ENCODE peak calls at places on chromosomes 4 and X, in four cellular contexts. One of them, this sample, is unnamed.

GRCh38 chr4:83490876-83491450 is 6.1 kb upstream of the ABRAXAS1 start:
- DNase-seq in SK-N-SH: peak
- DNase-seq in K562: peak
- DNase-seq in sigmoid colon: no peak
- DNase-seq in this sample: no peak

GRCh38 chr4:15295421-15296162 is 132.2 kb upstream of the C1QTNF7 start:
- DNase-seq in sigmoid colon: no peak
- DNase-seq in K562: no peak
- DNase-seq in SK-N-SH: peak
- DNase-seq in this sample: no peak

GRCh38 chr4:11720292-11720691 is 291.6 kb upstream of the HS3ST1 start:
- DNase-seq in sigmoid colon: no peak
- DNase-seq in K562: no peak
- DNase-seq in SK-N-SH: peak
- DNase-seq in this sample: no peak

GRCh38 chr4:158295053-158295452 is 84.8 kb downstream of the TMEM144 start:
- DNase-seq in SK-N-SH: no peak
- DNase-seq in sigmoid colon: no peak
- DNase-seq in K562: no peak
- DNase-seq in this sample: no peak

GRCh38 chrX:121802881-121803412 is 755.5 kb downstream of the GLUD2 start:
- DNase-seq in SK-N-SH: no peak
- DNase-seq in sigmoid colon: no peak
- DNase-seq in K562: no peak
- DNase-seq in this sample: no peak

GRCh38 chr4:173152104-173152503 is 16.5 kb upstream of the GALNT7 start:
- DNase-seq in K562: no peak
- DNase-seq in SK-N-SH: no peak
- DNase-seq in sigmoid colon: no peak
- DNase-seq in this sample: no peak

GRCh38 chrX:133979641-133980230 is 5.7 kb downstream of the GPC3 start:
- DNase-seq in SK-N-SH: no peak
- DNase-seq in sigmoid colon: no peak
- DNase-seq in K562: no peak
- DNase-seq in this sample: no peak

GRCh38 chr4:150722908-150723362 is 141.0 kb downstream of the MAB21L2 start:
- DNase-seq in K562: no peak
- DNase-seq in SK-N-SH: no peak
- DNase-seq in sigmoid colon: peak
- DNase-seq in this sample: peak

GRCh38 chr4:71202703-71203102 is 136.1 kb upstream of the SLC4A4 start:
- DNase-seq in sigmoid colon: no peak
- DNase-seq in SK-N-SH: no peak
- DNase-seq in K562: no peak
- DNase-seq in this sample: no peak

GRCh38 chr4:88606832-88607231 is 14.6 kb downstream of the HERC3 start:
- DNase-seq in K562: no peak
- DNase-seq in sigmoid colon: no peak
- DNase-seq in SK-N-SH: no peak
- DNase-seq in this sample: no peak

GRCh38 chr4:172035573-172035972 is 222.4 kb downstream of the GALNTL6 start:
- DNase-seq in SK-N-SH: no peak
- DNase-seq in sigmoid colon: no peak
- DNase-seq in K562: no peak
- DNase-seq in this sample: no peak
- TF ChIP-seq EP300 in SK-N-SH: no peak
- TF ChIP-seq EP300 in sigmoid colon: no peak
- TF ChIP-seq EP300 in K562: no peak
- TF ChIP-seq EP300 in this sample: no peak

GRCh38 chr4:103024996-103025395 is 5.5 kb upstream of the SLC9B1 start:
- DNase-seq in SK-N-SH: no peak
- DNase-seq in sigmoid colon: no peak
- DNase-seq in K562: no peak
- DNase-seq in this sample: no peak

GRCh38 chr4:103021120-103021519 is 1.6 kb upstream of the SLC9B1 start:
- DNase-seq in SK-N-SH: no peak
- DNase-seq in sigmoid colon: no peak
- DNase-seq in K562: no peak
- DNase-seq in this sample: no peak

GRCh38 chr4:103018391-103019318 is 850 bp downstream of the SLC9B1 start:
- DNase-seq in K562: peak
- DNase-seq in sigmoid colon: peak
- DNase-seq in SK-N-SH: peak
- DNase-seq in this sample: peak

GRCh38 chr4:103019319-103020124 is at the start of gene SLC9B1:
- DNase-seq in sigmoid colon: peak
- DNase-seq in SK-N-SH: peak
- DNase-seq in K562: peak
- DNase-seq in this sample: peak
- TF ChIP-seq EP300 in sigmoid colon: peak
- TF ChIP-seq EP300 in SK-N-SH: no peak
- TF ChIP-seq EP300 in K562: peak
- TF ChIP-seq EP300 in this sample: peak

GRCh38 chr4:6799091-6799490 is 16.6 kb downstream of the KIAA0232 start:
- DNase-seq in K562: no peak
- DNase-seq in SK-N-SH: no peak
- DNase-seq in sigmoid colon: no peak
- DNase-seq in this sample: no peak

GRCh38 chr4:6794189-6794588 is 11.7 kb downstream of the KIAA0232 start:
- DNase-seq in sigmoid colon: no peak
- DNase-seq in SK-N-SH: no peak
- DNase-seq in K562: no peak
- DNase-seq in this sample: no peak

DNA sequence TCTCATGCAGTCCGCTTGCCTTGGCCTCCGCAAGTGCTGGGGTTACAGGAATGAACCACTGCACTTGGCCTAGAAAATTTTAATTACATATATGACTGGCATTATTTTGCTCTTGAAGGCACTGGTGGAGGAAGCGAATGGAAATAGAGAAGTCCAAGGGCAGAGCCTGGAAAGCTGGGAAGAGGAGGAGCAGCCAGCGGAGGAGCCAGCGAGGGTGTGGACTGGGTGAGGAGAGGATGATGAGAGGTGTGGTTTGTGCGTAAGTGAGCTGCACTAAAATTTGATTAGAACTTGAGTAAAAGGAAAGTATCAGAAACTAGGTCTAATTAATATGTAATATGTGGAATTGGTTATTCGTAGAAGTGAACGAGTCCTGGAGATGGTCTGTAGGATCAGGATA is 13.3 kb downstream of the KIAA0232 start:
- DNase-seq in SK-N-SH: no peak
- DNase-seq in sigmoid colon: no peak
- DNase-seq in K562: no peak
- DNase-seq in this sample: no peak
- TF ChIP-seq EP300 in SK-N-SH: no peak
- TF ChIP-seq EP300 in sigmoid colon: no peak
- TF ChIP-seq EP300 in K562: no peak
- TF ChIP-seq EP300 in this sample: no peak

GRCh38 chr4:87527446-87528240 is 1.5 kb downstream of the SPARCL1 start:
- DNase-seq in K562: no peak
- DNase-seq in sigmoid colon: no peak
- DNase-seq in SK-N-SH: no peak
- DNase-seq in this sample: no peak

GRCh38 chr4:87532907-87533306 is 3.7 kb upstream of the SPARCL1 start:
- DNase-seq in K562: no peak
- DNase-seq in SK-N-SH: no peak
- DNase-seq in sigmoid colon: no peak
- DNase-seq in this sample: no peak

GRCh38 chr4:87532109-87532508 is 2.9 kb upstream of the SPARCL1 start:
- DNase-seq in K562: no peak
- DNase-seq in sigmoid colon: no peak
- DNase-seq in SK-N-SH: no peak
- DNase-seq in this sample: no peak

GRCh38 chr4:87529187-87529586 is at the start of gene SPARCL1:
- DNase-seq in sigmoid colon: peak
- DNase-seq in SK-N-SH: no peak
- DNase-seq in K562: no peak
- DNase-seq in this sample: peak

DNA sequence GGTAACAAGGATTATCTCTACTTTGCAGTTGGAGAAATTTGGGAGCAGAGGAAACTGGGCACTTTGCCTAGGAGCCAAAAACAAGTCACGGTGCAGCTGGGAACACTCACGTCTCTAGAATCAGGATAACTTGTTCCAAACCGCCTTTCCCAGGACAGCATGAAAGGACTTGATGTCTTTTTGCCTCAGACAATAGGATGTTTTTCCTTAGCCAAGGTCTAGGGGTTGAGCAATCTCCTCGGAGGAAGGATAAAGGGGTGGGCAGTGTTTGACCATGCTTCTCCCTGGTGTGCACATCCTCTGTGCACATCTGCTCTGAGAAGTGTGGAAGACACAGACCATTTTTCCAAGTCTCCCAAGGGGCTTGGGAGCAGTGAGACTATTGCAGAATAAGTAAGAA is 1.7 kb upstream of the SPARCL1 start:
- DNase-seq in sigmoid colon: peak
- DNase-seq in SK-N-SH: no peak
- DNase-seq in K562: no peak
- DNase-seq in this sample: peak
- TF ChIP-seq EP300 in sigmoid colon: peak
- TF ChIP-seq EP300 in SK-N-SH: no peak
- TF ChIP-seq EP300 in K562: no peak
- TF ChIP-seq EP300 in this sample: peak

GRCh38 chr4:27132497-27132896 is 271.9 kb downstream of the STIM2 start:
- DNase-seq in sigmoid colon: no peak
- DNase-seq in SK-N-SH: no peak
- DNase-seq in K562: no peak
- DNase-seq in this sample: no peak

GRCh38 chr4:27128431-27128830 is 267.8 kb downstream of the STIM2 start:
- DNase-seq in sigmoid colon: no peak
- DNase-seq in SK-N-SH: no peak
- DNase-seq in K562: no peak
- DNase-seq in this sample: no peak

DNA sequence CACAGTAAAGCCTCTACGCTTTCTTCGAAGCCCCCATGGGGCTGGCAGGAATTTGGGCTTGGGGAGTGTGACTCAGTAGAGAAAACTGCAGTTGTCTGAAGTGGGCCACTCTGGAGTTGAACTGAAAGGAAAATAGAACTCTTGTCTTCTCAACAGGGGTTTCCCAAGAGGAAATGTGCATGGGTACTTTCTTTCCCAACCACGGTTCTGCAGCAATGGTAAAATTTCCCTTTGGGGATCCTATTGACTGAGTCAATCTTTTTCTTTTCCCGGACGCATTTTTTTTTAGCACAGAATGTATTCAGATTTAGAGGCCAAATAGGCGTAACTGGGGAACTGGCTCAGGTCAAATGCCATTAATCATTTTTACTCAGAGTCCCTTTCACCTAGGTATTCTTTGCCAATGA is 269.2 kb downstream of the STIM2 start:
- DNase-seq in K562: no peak
- DNase-seq in sigmoid colon: no peak
- DNase-seq in SK-N-SH: no peak
- DNase-seq in this sample: no peak
- TF ChIP-seq EP300 in K562: no peak
- TF ChIP-seq EP300 in sigmoid colon: no peak
- TF ChIP-seq EP300 in SK-N-SH: no peak
- TF ChIP-seq EP300 in this sample: no peak